ENCODE peak calls at places on chromosomes 2 and 18, in nine cellular contexts. One of them, this sample, is unnamed.

GRCh38 chr2:222722327-222722946 is 51.0 kb downstream of the MOGAT1 start:
- DNase-seq in AG09319: peak
- DNase-seq in B cell: no peak
- DNase-seq in epithelial cell of esophagus: no peak
- DNase-seq in brain microvascular endothelial cell: no peak
- DNase-seq in A549: no peak
- DNase-seq in AG04450: no peak
- DNase-seq in activated B cell treated with CpG ODN at 0.5 μM for 24 hours: no peak
- DNase-seq in astrocyte of the spinal cord: peak
- DNase-seq in this sample: peak

GRCh38 chr2:83081835-83082522 is 1377.1 kb downstream of the SUCLG1 start:
- DNase-seq in AG09319: no peak
- DNase-seq in B cell: no peak
- DNase-seq in epithelial cell of esophagus: peak
- DNase-seq in brain microvascular endothelial cell: peak
- DNase-seq in A549: no peak
- DNase-seq in AG04450: peak
- DNase-seq in activated B cell treated with CpG ODN at 0.5 μM for 24 hours: no peak
- DNase-seq in astrocyte of the spinal cord: peak
- DNase-seq in this sample: no peak

GRCh38 chr2:120388222-120389035 is 42.5 kb downstream of the INHBB start:
- DNase-seq in AG09319: no peak
- DNase-seq in B cell: no peak
- DNase-seq in epithelial cell of esophagus: no peak
- DNase-seq in brain microvascular endothelial cell: no peak
- DNase-seq in A549: no peak
- DNase-seq in AG04450: no peak
- DNase-seq in activated B cell treated with CpG ODN at 0.5 μM for 24 hours: no peak
- DNase-seq in astrocyte of the spinal cord: no peak
- DNase-seq in this sample: no peak

GRCh38 chr2:27249891-27250651 is 12.8 kb downstream of the SLC30A3 start:
- DNase-seq in AG09319: no peak
- DNase-seq in B cell: peak
- DNase-seq in epithelial cell of esophagus: peak
- DNase-seq in brain microvascular endothelial cell: peak
- DNase-seq in A549: peak
- DNase-seq in AG04450: no peak
- DNase-seq in activated B cell treated with CpG ODN at 0.5 μM for 24 hours: no peak
- DNase-seq in astrocyte of the spinal cord: peak
- DNase-seq in this sample: peak

GRCh38 chr18:9557250-9557943 is 57.0 kb downstream of the PPP4R1 start:
- DNase-seq in AG09319: no peak
- DNase-seq in B cell: no peak
- DNase-seq in epithelial cell of esophagus: peak
- DNase-seq in brain microvascular endothelial cell: no peak
- DNase-seq in A549: no peak
- DNase-seq in AG04450: no peak
- DNase-seq in activated B cell treated with CpG ODN at 0.5 μM for 24 hours: no peak
- DNase-seq in astrocyte of the spinal cord: no peak
- DNase-seq in this sample: no peak

GRCh38 chr2:20544093-20544747 is 97.3 kb downstream of the RHOB start:
- DNase-seq in AG09319: no peak
- DNase-seq in B cell: no peak
- DNase-seq in epithelial cell of esophagus: no peak
- DNase-seq in brain microvascular endothelial cell: no peak
- DNase-seq in A549: no peak
- DNase-seq in AG04450: no peak
- DNase-seq in activated B cell treated with CpG ODN at 0.5 μM for 24 hours: no peak
- DNase-seq in astrocyte of the spinal cord: no peak
- DNase-seq in this sample: no peak

GRCh38 chr18:79383388-79384056 is 12.2 kb upstream of the NFATC1 start:
- DNase-seq in AG09319: no peak
- DNase-seq in B cell: no peak
- DNase-seq in epithelial cell of esophagus: no peak
- DNase-seq in brain microvascular endothelial cell: no peak
- DNase-seq in A549: no peak
- DNase-seq in AG04450: no peak
- DNase-seq in activated B cell treated with CpG ODN at 0.5 μM for 24 hours: no peak
- DNase-seq in astrocyte of the spinal cord: no peak
- DNase-seq in this sample: no peak

GRCh38 chr2:166957686-166958085 is 69.4 kb downstream of the XIRP2 start:
- DNase-seq in AG09319: no peak
- DNase-seq in B cell: no peak
- DNase-seq in epithelial cell of esophagus: no peak
- DNase-seq in brain microvascular endothelial cell: no peak
- DNase-seq in A549: no peak
- DNase-seq in AG04450: peak
- DNase-seq in activated B cell treated with CpG ODN at 0.5 μM for 24 hours: no peak
- DNase-seq in astrocyte of the spinal cord: no peak
- DNase-seq in this sample: no peak

GRCh38 chr2:235444101-235444597 is 49.7 kb upstream of the AGAP1 start:
- DNase-seq in AG09319: no peak
- DNase-seq in B cell: no peak
- DNase-seq in epithelial cell of esophagus: peak
- DNase-seq in brain microvascular endothelial cell: no peak
- DNase-seq in A549: peak
- DNase-seq in AG04450: no peak
- DNase-seq in activated B cell treated with CpG ODN at 0.5 μM for 24 hours: no peak
- DNase-seq in astrocyte of the spinal cord: no peak
- DNase-seq in this sample: no peak

GRCh38 chr2:171160119-171160629 is 519 bp downstream of the TLK1 start:
- DNase-seq in AG09319: peak
- DNase-seq in B cell: peak
- DNase-seq in epithelial cell of esophagus: peak
- DNase-seq in brain microvascular endothelial cell: peak
- DNase-seq in A549: peak
- DNase-seq in AG04450: no peak
- DNase-seq in activated B cell treated with CpG ODN at 0.5 μM for 24 hours: peak
- DNase-seq in astrocyte of the spinal cord: peak
- DNase-seq in this sample: peak

GRCh38 chr2:25714740-25715139 is 41.4 kb upstream of the DTNB start:
- DNase-seq in AG09319: no peak
- DNase-seq in B cell: no peak
- DNase-seq in epithelial cell of esophagus: no peak
- DNase-seq in brain microvascular endothelial cell: no peak
- DNase-seq in A549: peak
- DNase-seq in AG04450: no peak
- DNase-seq in activated B cell treated with CpG ODN at 0.5 μM for 24 hours: no peak
- DNase-seq in astrocyte of the spinal cord: no peak
- DNase-seq in this sample: no peak

GRCh38 chr18:39057423-39058057 is 1491.9 kb upstream of the CELF4 start:
- DNase-seq in AG09319: no peak
- DNase-seq in B cell: no peak
- DNase-seq in epithelial cell of esophagus: peak
- DNase-seq in brain microvascular endothelial cell: no peak
- DNase-seq in A549: no peak
- DNase-seq in AG04450: no peak
- DNase-seq in activated B cell treated with CpG ODN at 0.5 μM for 24 hours: no peak
- DNase-seq in astrocyte of the spinal cord: peak
- DNase-seq in this sample: no peak

GRCh38 chr2:45000921-45001628 is 8.2 kb downstream of the SIX2 start:
- DNase-seq in AG09319: no peak
- DNase-seq in B cell: no peak
- DNase-seq in epithelial cell of esophagus: no peak
- DNase-seq in brain microvascular endothelial cell: no peak
- DNase-seq in A549: no peak
- DNase-seq in AG04450: no peak
- DNase-seq in activated B cell treated with CpG ODN at 0.5 μM for 24 hours: no peak
- DNase-seq in astrocyte of the spinal cord: no peak
- DNase-seq in this sample: no peak

GRCh38 chr2:222859786-222860726 is 780 bp upstream of the ACSL3 start:
- DNase-seq in AG09319: no peak
- DNase-seq in B cell: no peak
- DNase-seq in epithelial cell of esophagus: peak
- DNase-seq in brain microvascular endothelial cell: no peak
- DNase-seq in A549: peak
- DNase-seq in AG04450: no peak
- DNase-seq in activated B cell treated with CpG ODN at 0.5 μM for 24 hours: no peak
- DNase-seq in astrocyte of the spinal cord: peak
- DNase-seq in this sample: no peak

GRCh38 chr18:8450013-8450412 is 159.2 kb upstream of the RAB12 start:
- DNase-seq in AG09319: no peak
- DNase-seq in B cell: no peak
- DNase-seq in epithelial cell of esophagus: no peak
- DNase-seq in brain microvascular endothelial cell: no peak
- DNase-seq in A549: peak
- DNase-seq in AG04450: no peak
- DNase-seq in activated B cell treated with CpG ODN at 0.5 μM for 24 hours: no peak
- DNase-seq in astrocyte of the spinal cord: no peak
- DNase-seq in this sample: no peak

GRCh38 chr2:54310961-54311360 is 54.9 kb upstream of the TSPYL6 start:
- DNase-seq in AG09319: no peak
- DNase-seq in B cell: no peak
- DNase-seq in epithelial cell of esophagus: no peak
- DNase-seq in brain microvascular endothelial cell: no peak
- DNase-seq in A549: no peak
- DNase-seq in AG04450: no peak
- DNase-seq in activated B cell treated with CpG ODN at 0.5 μM for 24 hours: no peak
- DNase-seq in astrocyte of the spinal cord: no peak
- DNase-seq in this sample: no peak

GRCh38 chr2:217878865-217879595 is 123.8 kb downstream of the TNS1 start:
- DNase-seq in AG09319: no peak
- DNase-seq in B cell: no peak
- DNase-seq in epithelial cell of esophagus: no peak
- DNase-seq in brain microvascular endothelial cell: no peak
- DNase-seq in A549: no peak
- DNase-seq in AG04450: no peak
- DNase-seq in activated B cell treated with CpG ODN at 0.5 μM for 24 hours: no peak
- DNase-seq in astrocyte of the spinal cord: no peak
- DNase-seq in this sample: no peak
- TF ChIP-seq CTCF in AG09319: no peak
- TF ChIP-seq CTCF in B cell: no peak
- TF ChIP-seq CTCF in epithelial cell of esophagus: no peak
- TF ChIP-seq CTCF in brain microvascular endothelial cell: peak
- TF ChIP-seq CTCF in A549: no peak
- TF ChIP-seq CTCF in AG04450: no peak
- TF ChIP-seq CTCF in activated B cell treated with CpG ODN at 0.5 μM for 24 hours: no peak
- TF ChIP-seq CTCF in astrocyte of the spinal cord: no peak
- TF ChIP-seq CTCF in this sample: no peak

GRCh38 chr18:74825460-74825859 is 227.8 kb downstream of the ZNF407 start:
- DNase-seq in AG09319: no peak
- DNase-seq in B cell: no peak
- DNase-seq in epithelial cell of esophagus: no peak
- DNase-seq in brain microvascular endothelial cell: no peak
- DNase-seq in A549: no peak
- DNase-seq in AG04450: no peak
- DNase-seq in activated B cell treated with CpG ODN at 0.5 μM for 24 hours: no peak
- DNase-seq in astrocyte of the spinal cord: no peak
- DNase-seq in this sample: no peak

GRCh38 chr18:74817576-74817975 is 219.9 kb downstream of the ZNF407 start:
- DNase-seq in AG09319: no peak
- DNase-seq in B cell: no peak
- DNase-seq in epithelial cell of esophagus: no peak
- DNase-seq in brain microvascular endothelial cell: no peak
- DNase-seq in A549: no peak
- DNase-seq in AG04450: no peak
- DNase-seq in activated B cell treated with CpG ODN at 0.5 μM for 24 hours: no peak
- DNase-seq in astrocyte of the spinal cord: peak
- DNase-seq in this sample: no peak

GRCh38 chr18:74818776-74819175 is 221.1 kb downstream of the ZNF407 start:
- DNase-seq in AG09319: no peak
- DNase-seq in B cell: no peak
- DNase-seq in epithelial cell of esophagus: peak
- DNase-seq in brain microvascular endothelial cell: no peak
- DNase-seq in A549: no peak
- DNase-seq in AG04450: no peak
- DNase-seq in activated B cell treated with CpG ODN at 0.5 μM for 24 hours: no peak
- DNase-seq in astrocyte of the spinal cord: peak
- DNase-seq in this sample: no peak

GRCh38 chr18:74820160-74820780 is 222.6 kb downstream of the ZNF407 start:
- DNase-seq in AG09319: no peak
- DNase-seq in B cell: no peak
- DNase-seq in epithelial cell of esophagus: no peak
- DNase-seq in brain microvascular endothelial cell: no peak
- DNase-seq in A549: no peak
- DNase-seq in AG04450: no peak
- DNase-seq in activated B cell treated with CpG ODN at 0.5 μM for 24 hours: no peak
- DNase-seq in astrocyte of the spinal cord: no peak
- DNase-seq in this sample: no peak

GRCh38 chr18:74819433-74820059 is 221.9 kb downstream of the ZNF407 start:
- DNase-seq in AG09319: no peak
- DNase-seq in B cell: no peak
- DNase-seq in epithelial cell of esophagus: peak
- DNase-seq in brain microvascular endothelial cell: no peak
- DNase-seq in A549: peak
- DNase-seq in AG04450: no peak
- DNase-seq in activated B cell treated with CpG ODN at 0.5 μM for 24 hours: no peak
- DNase-seq in astrocyte of the spinal cord: no peak
- DNase-seq in this sample: no peak
- TF ChIP-seq CTCF in AG09319: no peak
- TF ChIP-seq CTCF in B cell: no peak
- TF ChIP-seq CTCF in epithelial cell of esophagus: peak
- TF ChIP-seq CTCF in brain microvascular endothelial cell: peak
- TF ChIP-seq CTCF in A549: no peak
- TF ChIP-seq CTCF in AG04450: peak
- TF ChIP-seq CTCF in activated B cell treated with CpG ODN at 0.5 μM for 24 hours: no peak
- TF ChIP-seq CTCF in astrocyte of the spinal cord: peak
- TF ChIP-seq CTCF in this sample: peak

DNA sequence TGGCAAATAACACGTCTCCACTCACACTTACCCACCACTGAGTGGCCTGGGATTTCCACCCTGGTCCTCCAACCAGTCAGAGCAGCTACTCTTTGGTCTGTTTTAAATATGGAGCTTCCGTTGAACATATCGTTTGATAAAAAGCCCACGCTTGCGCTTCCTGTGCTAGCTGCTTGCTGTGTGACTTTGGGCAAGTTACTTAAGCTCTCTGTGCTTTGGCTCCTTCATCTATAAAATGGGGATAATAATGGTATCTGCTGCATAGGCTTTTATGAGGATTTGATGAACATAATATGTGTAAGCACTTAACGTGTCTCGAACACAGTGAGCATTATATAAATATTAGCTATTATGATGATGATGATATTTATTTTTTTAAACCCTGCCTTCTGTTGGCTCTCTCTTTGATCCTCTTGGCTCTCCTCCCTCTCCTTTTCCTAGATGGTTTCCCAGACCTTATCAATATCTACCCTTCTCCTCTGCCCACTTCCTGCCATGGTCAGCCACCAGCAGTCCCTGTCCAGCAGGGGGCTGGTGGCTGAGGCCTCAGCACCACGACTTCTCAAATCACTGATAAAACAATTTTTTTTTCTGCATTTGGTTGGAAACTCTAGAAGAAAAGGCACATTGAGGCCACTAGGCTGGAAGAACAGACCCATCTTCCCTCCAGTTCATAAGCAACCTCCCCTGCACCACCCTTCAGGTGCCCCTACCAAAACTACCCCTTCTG is 191.9 kb downstream of the LOXHD1 start:
- DNase-seq in AG09319: no peak
- DNase-seq in B cell: no peak
- DNase-seq in epithelial cell of esophagus: no peak
- DNase-seq in brain microvascular endothelial cell: no peak
- DNase-seq in A549: no peak
- DNase-seq in AG04450: no peak
- DNase-seq in activated B cell treated with CpG ODN at 0.5 μM for 24 hours: no peak
- DNase-seq in astrocyte of the spinal cord: no peak
- DNase-seq in this sample: no peak
- TF ChIP-seq CTCF in AG09319: no peak
- TF ChIP-seq CTCF in B cell: no peak
- TF ChIP-seq CTCF in epithelial cell of esophagus: peak
- TF ChIP-seq CTCF in brain microvascular endothelial cell: peak
- TF ChIP-seq CTCF in A549: no peak
- TF ChIP-seq CTCF in AG04450: peak
- TF ChIP-seq CTCF in activated B cell treated with CpG ODN at 0.5 μM for 24 hours: no peak
- TF ChIP-seq CTCF in astrocyte of the spinal cord: peak
- TF ChIP-seq CTCF in this sample: no peak

GRCh38 chr2:73920577-73921545 is 5.8 kb upstream of the DGUOK start:
- DNase-seq in AG09319: no peak
- DNase-seq in B cell: no peak
- DNase-seq in epithelial cell of esophagus: peak
- DNase-seq in brain microvascular endothelial cell: no peak
- DNase-seq in A549: peak
- DNase-seq in AG04450: no peak
- DNase-seq in activated B cell treated with CpG ODN at 0.5 μM for 24 hours: no peak
- DNase-seq in astrocyte of the spinal cord: no peak
- DNase-seq in this sample: no peak
- TF ChIP-seq CTCF in AG09319: peak
- TF ChIP-seq CTCF in B cell: no peak
- TF ChIP-seq CTCF in epithelial cell of esophagus: peak
- TF ChIP-seq CTCF in brain microvascular endothelial cell: peak
- TF ChIP-seq CTCF in A549: no peak
- TF ChIP-seq CTCF in AG04450: peak
- TF ChIP-seq CTCF in activated B cell treated with CpG ODN at 0.5 μM for 24 hours: no peak
- TF ChIP-seq CTCF in astrocyte of the spinal cord: peak
- TF ChIP-seq CTCF in this sample: peak

This sample was measured in GM13977.